ENCODE peak calls at places on chromosomes 3 and 15, in four cellular contexts. One of them, this sample, is unnamed.

GRCh38 chr3:97487587-97487986 is 277.0 kb upstream of the ARL6 start:
- DNase-seq in amniotic stem cell: no peak
- DNase-seq in AG09309: no peak
- DNase-seq in GM03348: no peak
- DNase-seq in this sample: no peak

GRCh38 chr3:11651900-11652299 is 8.2 kb upstream of the VGLL4 start:
- DNase-seq in amniotic stem cell: no peak
- DNase-seq in AG09309: no peak
- DNase-seq in GM03348: peak
- DNase-seq in this sample: peak

GRCh38 chr3:125582707-125583106 is 12.6 kb downstream of the OSBPL11 start:
- DNase-seq in amniotic stem cell: no peak
- DNase-seq in AG09309: no peak
- DNase-seq in GM03348: no peak
- DNase-seq in this sample: no peak

GRCh38 chr3:23183114-23183513 is 20.0 kb upstream of the UBE2E2 start:
- DNase-seq in amniotic stem cell: no peak
- DNase-seq in AG09309: no peak
- DNase-seq in GM03348: no peak
- DNase-seq in this sample: no peak

GRCh38 chr15:65310431-65311137 is 6.1 kb downstream of the RNU5B-1 start:
- DNase-seq in amniotic stem cell: no peak
- DNase-seq in AG09309: no peak
- DNase-seq in GM03348: no peak
- DNase-seq in this sample: no peak

GRCh38 chr15:71083349-71083748 is 31.9 kb upstream of the THSD4 start:
- DNase-seq in amniotic stem cell: no peak
- DNase-seq in AG09309: peak
- DNase-seq in GM03348: peak
- DNase-seq in this sample: no peak

GRCh38 chr3:124811441-124811840 is 75.7 kb downstream of the ITGB5 start:
- DNase-seq in amniotic stem cell: no peak
- DNase-seq in AG09309: no peak
- DNase-seq in GM03348: peak
- DNase-seq in this sample: peak

GRCh38 chr3:51869304-51869703 is 6.1 kb downstream of the IQCF5 start:
- DNase-seq in amniotic stem cell: no peak
- DNase-seq in AG09309: no peak
- DNase-seq in GM03348: no peak
- DNase-seq in this sample: no peak

GRCh38 chr15:78263351-78263781 is 996 bp upstream of the DNAJA4 start:
- DNase-seq in amniotic stem cell: no peak
- DNase-seq in AG09309: no peak
- DNase-seq in GM03348: no peak
- DNase-seq in this sample: peak

GRCh38 chr3:33975463-33975862 is 177.0 kb downstream of the PDCD6IP start:
- DNase-seq in amniotic stem cell: no peak
- DNase-seq in AG09309: no peak
- DNase-seq in GM03348: no peak
- DNase-seq in this sample: no peak

GRCh38 chr3:13657660-13658435 is 108.9 kb downstream of the FBLN2 start:
- DNase-seq in amniotic stem cell: peak
- DNase-seq in AG09309: no peak
- DNase-seq in GM03348: peak
- DNase-seq in this sample: peak

GRCh38 chr3:123881771-123882170 is 2.4 kb downstream of the MYLK start:
- DNase-seq in amniotic stem cell: no peak
- DNase-seq in AG09309: no peak
- DNase-seq in GM03348: no peak
- DNase-seq in this sample: no peak

GRCh38 chr3:13352621-13353131 is 67.4 kb downstream of the NUP210 start:
- DNase-seq in amniotic stem cell: no peak
- DNase-seq in AG09309: no peak
- DNase-seq in GM03348: peak
- DNase-seq in this sample: peak

GRCh38 chr15:40762919-40763800 is 708 bp upstream of the GCHFR start:
- DNase-seq in amniotic stem cell: no peak
- DNase-seq in AG09309: no peak
- DNase-seq in GM03348: peak
- DNase-seq in this sample: peak

GRCh38 chr3:24067483-24067882 is 122.4 kb downstream of the NR1D2 start:
- DNase-seq in amniotic stem cell: no peak
- DNase-seq in AG09309: no peak
- DNase-seq in GM03348: no peak
- DNase-seq in this sample: no peak

GRCh38 chr15:39623550-39623931 is 42.7 kb downstream of the THBS1 start:
- DNase-seq in amniotic stem cell: no peak
- DNase-seq in AG09309: no peak
- DNase-seq in GM03348: no peak
- DNase-seq in this sample: no peak

GRCh38 chr15:39506146-39506545 is 74.7 kb upstream of the THBS1 start:
- DNase-seq in amniotic stem cell: no peak
- DNase-seq in AG09309: no peak
- DNase-seq in GM03348: peak
- DNase-seq in this sample: peak

GRCh38 chr15:99568548-99569352 is 3.0 kb downstream of the MEF2A start:
- DNase-seq in amniotic stem cell: no peak
- DNase-seq in AG09309: no peak
- DNase-seq in GM03348: peak
- DNase-seq in this sample: peak

GRCh38 chr3:62028236-62028635 is 345.1 kb downstream of the FEZF2 start:
- DNase-seq in amniotic stem cell: no peak
- DNase-seq in AG09309: no peak
- DNase-seq in GM03348: no peak
- DNase-seq in this sample: peak

GRCh38 chr3:139123377-139124095 is 78.8 kb upstream of the PRR23C start:
- DNase-seq in amniotic stem cell: no peak
- DNase-seq in AG09309: no peak
- DNase-seq in GM03348: peak
- DNase-seq in this sample: no peak

GRCh38 chr15:64950888-64951287 is 38.8 kb downstream of the SPG21 start:
- DNase-seq in amniotic stem cell: no peak
- DNase-seq in AG09309: no peak
- DNase-seq in GM03348: no peak
- DNase-seq in this sample: no peak

GRCh38 chr3:43659250-43659880 is 31.4 kb upstream of the ABHD5 start:
- DNase-seq in amniotic stem cell: no peak
- DNase-seq in AG09309: no peak
- DNase-seq in GM03348: no peak
- DNase-seq in this sample: no peak

GRCh38 chr3:195352895-195353488 is 82.0 kb upstream of the XXYLT1 start:
- DNase-seq in amniotic stem cell: peak
- DNase-seq in AG09309: peak
- DNase-seq in GM03348: peak
- DNase-seq in this sample: peak

GRCh38 chr15:78930577-78931388 is 14.1 kb downstream of the CTSH start:
- DNase-seq in amniotic stem cell: peak
- DNase-seq in AG09309: peak
- DNase-seq in GM03348: peak
- DNase-seq in this sample: peak

GRCh38 chr3:55203006-55203405 is 275.1 kb upstream of the LRTM1 start:
- DNase-seq in amniotic stem cell: no peak
- DNase-seq in AG09309: no peak
- DNase-seq in GM03348: peak
- DNase-seq in this sample: no peak

GRCh38 chr3:28122227-28122626 is 119.2 kb upstream of the CMC1 start:
- DNase-seq in amniotic stem cell: no peak
- DNase-seq in AG09309: no peak
- DNase-seq in GM03348: no peak
- DNase-seq in this sample: peak

GRCh38 chr3:122719273-122719921 is 38.8 kb downstream of the PARP14 start:
- DNase-seq in amniotic stem cell: no peak
- DNase-seq in AG09309: no peak
- DNase-seq in GM03348: no peak
- DNase-seq in this sample: no peak

GRCh38 chr3:35773398-35773797 is 134.1 kb downstream of the ARPP21 start:
- DNase-seq in amniotic stem cell: no peak
- DNase-seq in AG09309: no peak
- DNase-seq in GM03348: no peak
- DNase-seq in this sample: no peak

GRCh38 chr15:78004919-78005634 is 72.4 kb downstream of the TBC1D2B start:
- DNase-seq in amniotic stem cell: peak
- DNase-seq in AG09309: peak
- DNase-seq in GM03348: peak
- DNase-seq in this sample: peak

GRCh38 chr3:127734754-127735473 is 62.2 kb downstream of the ABTB1 start:
- DNase-seq in amniotic stem cell: peak
- DNase-seq in AG09309: peak
- DNase-seq in GM03348: peak
- DNase-seq in this sample: peak

GRCh38 chr3:53818221-53819162 is 27.7 kb downstream of the CHDH start:
- DNase-seq in amniotic stem cell: no peak
- DNase-seq in AG09309: no peak
- DNase-seq in GM03348: no peak
- DNase-seq in this sample: no peak

GRCh38 chr3:144590854-144591253 is 619.2 kb downstream of the DIPK2A start:
- DNase-seq in amniotic stem cell: peak
- DNase-seq in AG09309: peak
- DNase-seq in GM03348: peak
- DNase-seq in this sample: peak

GRCh38 chr3:20046556-20046955 is 6.3 kb downstream of the KAT2B start:
- DNase-seq in amniotic stem cell: no peak
- DNase-seq in AG09309: no peak
- DNase-seq in GM03348: no peak
- DNase-seq in this sample: no peak

GRCh38 chr15:90020041-90020735 is 19.1 kb downstream of the ZNF710 start:
- DNase-seq in amniotic stem cell: no peak
- DNase-seq in AG09309: no peak
- DNase-seq in GM03348: no peak
- DNase-seq in this sample: no peak

GRCh38 chr3:180433172-180433571 is 168.8 kb upstream of the TTC14 start:
- DNase-seq in amniotic stem cell: no peak
- DNase-seq in AG09309: peak
- DNase-seq in GM03348: peak
- DNase-seq in this sample: peak

GRCh38 chr3:122609798-122610559 is 32.5 kb downstream of the PARP15 start:
- DNase-seq in amniotic stem cell: peak
- DNase-seq in AG09309: peak
- DNase-seq in GM03348: peak
- DNase-seq in this sample: peak

GRCh38 chr3:104584702-104585101 is 782.0 kb upstream of the ALCAM start:
- DNase-seq in amniotic stem cell: no peak
- DNase-seq in AG09309: no peak
- DNase-seq in GM03348: no peak
- DNase-seq in this sample: no peak

GRCh38 chr3:30408105-30408557 is 198.3 kb upstream of the TGFBR2 start:
- DNase-seq in amniotic stem cell: no peak
- DNase-seq in AG09309: no peak
- DNase-seq in GM03348: no peak
- DNase-seq in this sample: no peak

This sample was measured in osteoblast.